ENCODE peak calls at places on chromosomes 6 and 20, in seven cellular contexts. C is GM12878, Z is SK-N-SH, F is HCT116, V is H1, P is K562, A is HepG2. N is an unnamed sample.

GRCh38 chr6:10598084-10598960 is 77.2 kb downstream of the GCNT2 start:
- DNase-seq in A (no peak), C (no peak), P (no peak), F (no peak), V (no peak), Z (peak; percentile 46), N (no peak)

GRCh38 chr6:11398451-11399326 is 138.9 kb upstream of the TMEM170B start:
- DNase-seq in Z (no peak), V (no peak), A (peak; percentile 97), C (no peak), F (no peak), P (no peak), N (no peak)

GRCh38 chr20:38355161-38356012 is 9.1 kb downstream of the LBP start:
- DNase-seq in F (no peak), A (no peak), V (no peak), Z (no peak), P (no peak), C (no peak), N (no peak)

GRCh38 chr6:11439017-11439420 is 98.5 kb upstream of the TMEM170B start:
- DNase-seq in V (no peak), F (no peak), A (no peak), C (no peak), Z (no peak), P (no peak), N (no peak)

GRCh38 chr20:6657111-6657510 is 110.4 kb upstream of the BMP2 start:
- DNase-seq in V (no peak), A (no peak), Z (no peak), P (no peak), F (no peak), C (no peak), N (no peak)

GRCh38 chr6:79467716-79468115 is 69.5 kb downstream of the LCA5 start:
- DNase-seq in Z (peak; percentile 7), A (peak; percentile 21), P (peak; percentile 54), V (no peak), F (no peak), C (no peak), N (no peak)

GRCh38 chr6:82068721-82069120 is 178.8 kb downstream of the IBTK start:
- DNase-seq in V (no peak), C (no peak), Z (no peak), P (no peak), F (no peak), A (no peak), N (no peak)

GRCh38 chr20:12949429-12949980 is 59.3 kb upstream of the SPTLC3 start:
- DNase-seq in A (no peak), P (no peak), F (no peak), C (no peak), V (no peak), Z (no peak), N (no peak)

GRCh38 chr20:2365091-2365490 is 15.6 kb upstream of the TGM6 start:
- DNase-seq in F (no peak), P (no peak), C (no peak), V (no peak), Z (no peak), A (no peak), N (no peak)

GRCh38 chr20:219290-220115 is 7.6 kb upstream of the DEFB129 start:
- DNase-seq in F (peak; percentile 27), C (no peak), V (no peak), A (peak; percentile 43), P (peak; percentile 25), Z (peak; percentile 34), N (peak; percentile 35)

GRCh38 chr6:33426590-33427563 is 7.0 kb downstream of the SYNGAP1 start:
- DNase-seq in F (no peak), V (no peak), P (peak; percentile 55), Z (peak; percentile 46), A (no peak), C (no peak), N (no peak)

GRCh38 chr6:36126553-36127458 is 3.5 kb upstream of the MAPK13 start:
- DNase-seq in A (peak; percentile 31), V (no peak), F (no peak), P (no peak), C (no peak), Z (no peak), N (no peak)

GRCh38 chr20:31945790-31946189 is 6.1 kb downstream of the PDRG1 start:
- DNase-seq in V (no peak), A (no peak), F (no peak), Z (no peak), P (no peak), C (no peak), N (no peak)

GRCh38 chr6:150186129-150186898 is 43.5 kb downstream of the PPP1R14C start:
- DNase-seq in C (no peak), A (no peak), F (no peak), V (no peak), Z (no peak), P (peak; percentile 78), N (no peak)

GRCh38 chr6:151451417-151451949 is 443 bp downstream of the RMND1 start:
- DNase-seq in F (no peak), A (no peak), P (no peak), C (no peak), V (no peak), Z (no peak), N (no peak)

GRCh38 chr20:59745201-59745600 is 140.9 kb downstream of the PHACTR3 start:
- DNase-seq in Z (no peak), V (no peak), A (no peak), F (no peak), C (no peak), P (no peak), N (no peak)

GRCh38 chr20:18090044-18090443 is 32.3 kb upstream of the OVOL2 start:
- DNase-seq in V (no peak), Z (no peak), P (no peak), F (no peak), A (peak; percentile 32), C (no peak), N (no peak)

GRCh38 chr6:70299456-70299855 is 3.4 kb downstream of the COL9A1 start:
- DNase-seq in P (no peak), A (no peak), Z (no peak), C (no peak), V (no peak), F (no peak), N (no peak)

GRCh38 chr20:46351357-46352058 is 43.2 kb upstream of the CDH22 start:
- DNase-seq in F (no peak), V (no peak), P (no peak), Z (no peak), C (no peak), A (no peak), N (no peak)

GRCh38 chr20:33915726-33916331 is 77.9 kb upstream of the RALY start:
- DNase-seq in A (peak; percentile 47), P (peak; percentile 82), C (no peak), V (peak; percentile 85), F (peak; percentile 15), Z (peak; percentile 44), N (no peak)
- TF ChIP-seq YY1 in A (no peak), P (no peak), C (no peak), V (peak; percentile 55), F (no peak), Z (no peak), N (no peak)

DNA sequence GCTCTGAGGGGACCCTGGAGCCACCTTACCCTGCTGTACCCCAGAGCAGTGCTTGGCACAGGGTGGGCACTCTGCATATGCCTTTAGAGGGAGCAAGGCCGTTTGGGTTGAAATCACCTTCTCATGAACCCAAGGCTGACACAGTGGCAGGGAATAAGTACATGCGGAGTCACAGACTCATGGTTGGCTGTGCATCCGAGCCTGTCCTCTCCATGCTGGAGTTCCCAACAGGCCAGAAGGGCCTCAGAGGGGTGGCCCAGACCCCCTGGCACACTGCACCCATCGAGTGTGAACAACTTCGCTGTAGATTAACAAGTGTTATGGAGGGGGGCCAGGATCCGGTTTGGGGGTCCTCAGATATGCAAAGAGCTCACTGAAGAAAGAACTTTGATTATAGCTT is 21.0 kb upstream of the IRF4 start:
- DNase-seq in F (no peak), Z (no peak), A (no peak), P (no peak), C (no peak), V (no peak), N (no peak)
- H3K36me3 ChIP-seq in F (no peaks in the 10 kb centered on the region), Z (no peaks in the 10 kb centered on the region), A (no peaks in the 10 kb centered on the region), P (no peaks in the 10 kb centered on the region), C (no peaks in the 10 kb centered on the region), V (no peaks in the 10 kb centered on the region), N (no peaks in the 10 kb centered on the region)

GRCh38 chr6:153814136-153814535 is 224.9 kb upstream of the OPRM1 start:
- DNase-seq in V (peak; percentile 76), C (no peak), F (no peak), Z (no peak), A (no peak), P (no peak), N (peak; percentile 47)

GRCh38 chr6:153816306-153816845 is 222.7 kb upstream of the OPRM1 start:
- DNase-seq in Z (no peak), A (no peak), V (no peak), F (no peak), C (no peak), P (no peak), N (no peak)
- TF ChIP-seq YY1 in Z (no peak), A (no peak), V (no peak), F (no peak), C (no peak), P (no peak), N (no peak)

GRCh38 chr6:155883741-155884140 is 428.1 kb upstream of the NOX3 start:
- DNase-seq in F (no peak), A (no peak), P (no peak), C (no peak), Z (no peak), V (no peak), N (no peak)

GRCh38 chr6:155881845-155882526 is 426.3 kb upstream of the NOX3 start:
- DNase-seq in F (no peak), V (no peak), C (no peak), A (no peak), P (no peak), Z (no peak), N (no peak)

GRCh38 chr6:155882527-155883333 is 427.1 kb upstream of the NOX3 start:
- DNase-seq in F (no peak), P (no peak), V (no peak), A (no peak), Z (no peak), C (peak; percentile 21), N (no peak)

GRCh38 chr6:155880905-155881304 is 425.3 kb upstream of the NOX3 start:
- DNase-seq in C (no peak), P (no peak), A (no peak), F (no peak), V (no peak), Z (no peak), N (no peak)

DNA sequence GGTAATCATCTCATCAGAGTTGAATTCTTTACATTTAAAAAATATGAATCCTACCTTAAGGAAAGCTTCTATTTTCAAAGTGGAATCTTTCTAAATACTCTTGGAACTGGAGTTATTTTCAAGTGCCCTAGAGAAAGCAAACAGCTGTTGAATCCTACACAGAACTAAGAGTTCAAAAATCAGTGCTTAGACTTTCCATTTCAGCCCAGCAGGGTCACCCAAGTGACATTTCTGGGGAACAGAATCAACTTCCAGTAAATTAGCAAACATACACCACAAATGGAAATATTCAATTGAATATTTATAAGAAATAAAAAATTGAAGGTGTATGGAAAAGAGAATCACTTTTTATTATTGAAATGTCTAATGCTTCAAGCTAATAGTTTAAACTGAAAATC is 427.7 kb upstream of the NOX3 start:
- DNase-seq in V (no peak), C (no peak), P (no peak), A (no peak), F (no peak), Z (no peak), N (no peak)
- H3K36me3 ChIP-seq in V (no peaks in the 10 kb centered on the region), C (no peaks in the 10 kb centered on the region), P (no peaks in the 10 kb centered on the region), A (no peaks in the 10 kb centered on the region), F (no peaks in the 10 kb centered on the region), Z (no peaks in the 10 kb centered on the region), N (no peaks in the 10 kb centered on the region)

GRCh38 chr6:136822051-136822378 is 377 bp upstream of the PEX7 start:
- DNase-seq in V (peak; percentile 48), F (no peak), Z (no peak), A (no peak), P (no peak), C (no peak), N (no peak)
- TF ChIP-seq YY1 in V (no peak), F (no peak), Z (no peak), A (no peak), P (no peak), C (no peak), N (no peak)

N was measured in NT2/D1.